ENCODE peak calls at places on chromosomes 11 and 22, in nine cellular contexts. P, G, K, V, Z, M, E, T and S are unnamed samples.

GRCh38 chr11:2250041-2250440 is 20.3 kb downstream of the ASCL2 start:
- DNase-seq in P (no peak), G (no peak), K (no peak), V (no peak), Z (no peak), M (no peak), E (peak), T (no peak), S (no peak)

GRCh38 chr22:30266445-30267381 is at the start of gene OSM:
- DNase-seq in P (peak), G (no peak), K (no peak), V (peak), Z (no peak), M (no peak), E (peak), T (no peak), S (no peak)

GRCh38 chr11:8870461-8871282 is 40.3 kb upstream of the AKIP1 start:
- DNase-seq in P (peak), G (peak), K (peak), V (peak), Z (peak), M (peak), E (peak), T (peak), S (no peak)

GRCh38 chr11:108938604-108939003 is 273.7 kb downstream of the DDX10 start:
- DNase-seq in P (no peak), G (peak), K (no peak), V (no peak), Z (no peak), M (peak), E (no peak), T (no peak), S (no peak)

GRCh38 chr11:15629690-15630321 is 515.1 kb downstream of the INSC start:
- DNase-seq in P (peak), G (no peak), K (peak), V (peak), Z (peak), M (no peak), E (no peak), T (no peak), S (no peak)

GRCh38 chr22:37425800-37426531 is 1.3 kb downstream of the ELFN2 start:
- DNase-seq in P (no peak), G (no peak), K (no peak), V (no peak), Z (no peak), M (peak), E (no peak), T (no peak), S (no peak)

GRCh38 chr11:128848815-128849455 is 18.2 kb downstream of the KCNJ1 start:
- DNase-seq in P (peak), G (peak), K (peak), V (peak), Z (no peak), M (peak), E (peak), T (no peak), S (no peak)

GRCh38 chr11:47847892-47848635 is at the start of gene NUP160:
- DNase-seq in P (peak), G (no peak), K (peak), V (peak), Z (no peak), M (peak), E (peak), T (peak), S (no peak)

GRCh38 chr11:23041104-23041503 is 180.8 kb upstream of the CCDC179 start:
- DNase-seq in P (no peak), G (no peak), K (no peak), V (no peak), Z (no peak), M (no peak), E (no peak), T (no peak), S (no peak)

GRCh38 chr11:66333220-66333877 is 2.9 kb downstream of the RIN1 start:
- DNase-seq in P (no peak), G (no peak), K (peak), V (no peak), Z (no peak), M (no peak), E (peak), T (no peak), S (no peak)

GRCh38 chr11:9664276-9665171 is 647 bp downstream of the SWAP70 start:
- DNase-seq in P (peak), G (peak), K (peak), V (peak), Z (no peak), M (peak), E (peak), T (peak), S (no peak)

GRCh38 chr11:64456509-64457320 is 97.8 kb downstream of the RPS6KA4 start:
- DNase-seq in P (no peak), G (no peak), K (no peak), V (no peak), Z (no peak), M (no peak), E (no peak), T (no peak), S (no peak)

GRCh38 chr11:117459979-117460300 is 132.3 kb downstream of the CEP164 start:
- DNase-seq in P (no peak), G (no peak), K (no peak), V (no peak), Z (no peak), M (no peak), E (no peak), T (no peak), S (peak)

GRCh38 chr11:1655168-1656060 is 25.8 kb downstream of the KRTAP5-5 start:
- DNase-seq in P (no peak), G (no peak), K (peak), V (no peak), Z (no peak), M (no peak), E (no peak), T (no peak), S (no peak)

GRCh38 chr11:19953909-19954308 is 206.4 kb downstream of the DBX1 start:
- DNase-seq in P (no peak), G (peak), K (no peak), V (no peak), Z (no peak), M (peak), E (no peak), T (no peak), S (peak)

GRCh38 chr22:48483764-48484528 is 1343.7 kb downstream of the BRD1 start:
- DNase-seq in P (no peak), G (no peak), K (peak), V (no peak), Z (no peak), M (no peak), E (no peak), T (no peak), S (no peak)

GRCh38 chr11:3043315-3043871 is 13.8 kb downstream of the CARS1 start:
- DNase-seq in P (peak), G (peak), K (peak), V (peak), Z (no peak), M (no peak), E (peak), T (no peak), S (no peak)

GRCh38 chr11:71103266-71103665 is 149.1 kb downstream of the SHANK2 start:
- DNase-seq in P (no peak), G (no peak), K (no peak), V (no peak), Z (no peak), M (no peak), E (peak), T (no peak), S (no peak)

GRCh38 chr11:30356388-30356787 is 33.5 kb downstream of the ARL14EP start:
- DNase-seq in P (no peak), G (no peak), K (no peak), V (no peak), Z (no peak), M (no peak), E (no peak), T (no peak), S (no peak)

GRCh38 chr11:130427581-130428211 is 713 bp downstream of the ADAMTS8 start:
- DNase-seq in P (no peak), G (no peak), K (no peak), V (peak), Z (no peak), M (no peak), E (peak), T (no peak), S (no peak)

GRCh38 chr11:342328-342727 is 21.7 kb upstream of the IFITM3 start:
- DNase-seq in P (no peak), G (no peak), K (no peak), V (no peak), Z (no peak), M (no peak), E (no peak), T (no peak), S (no peak)

GRCh38 chr11:993632-994167 is 42.8 kb downstream of the MUC6 start:
- DNase-seq in P (no peak), G (no peak), K (no peak), V (no peak), Z (no peak), M (no peak), E (no peak), T (no peak), S (no peak)

GRCh38 chr11:62804310-62805043 is 763 bp downstream of the NXF1 start:
- DNase-seq in P (peak), G (peak), K (no peak), V (no peak), Z (no peak), M (peak), E (no peak), T (no peak), S (peak)

GRCh38 chr11:70220920-70221319 is 17.8 kb downstream of the FADD start:
- DNase-seq in P (no peak), G (peak), K (no peak), V (no peak), Z (no peak), M (peak), E (no peak), T (no peak), S (peak)

GRCh38 chr11:77075425-77075905 is 8.7 kb downstream of the CAPN5 start:
- DNase-seq in P (no peak), G (no peak), K (no peak), V (no peak), Z (no peak), M (no peak), E (no peak), T (no peak), S (no peak)

GRCh38 chr11:38937709-38938108 is 2339.7 kb upstream of the RAG2 start:
- DNase-seq in P (no peak), G (no peak), K (no peak), V (no peak), Z (no peak), M (no peak), E (no peak), T (no peak), S (no peak)

GRCh38 chr11:117950320-117950719 is 21.1 kb upstream of the TMPRSS13 start:
- DNase-seq in P (no peak), G (no peak), K (no peak), V (no peak), Z (no peak), M (no peak), E (no peak), T (no peak), S (no peak)

GRCh38 chr11:59773082-59773438 is 17.9 kb downstream of the STX3 start:
- DNase-seq in P (no peak), G (no peak), K (no peak), V (no peak), Z (no peak), M (no peak), E (no peak), T (no peak), S (no peak)

GRCh38 chr11:36313750-36314500 is 17.8 kb downstream of the PRR5L start:
- DNase-seq in P (no peak), G (no peak), K (no peak), V (no peak), Z (no peak), M (no peak), E (no peak), T (no peak), S (no peak)

GRCh38 chr11:36313073-36313472 is 17.0 kb downstream of the PRR5L start:
- DNase-seq in P (no peak), G (no peak), K (no peak), V (no peak), Z (no peak), M (no peak), E (no peak), T (no peak), S (no peak)

GRCh38 chr11:36312593-36312990 is 16.5 kb downstream of the PRR5L start:
- DNase-seq in P (no peak), G (peak), K (no peak), V (no peak), Z (no peak), M (peak), E (no peak), T (peak), S (no peak)

GRCh38 chr11:36317992-36318391 is 21.9 kb downstream of the PRR5L start:
- DNase-seq in P (no peak), G (no peak), K (no peak), V (no peak), Z (no peak), M (no peak), E (no peak), T (no peak), S (no peak)

DNA sequence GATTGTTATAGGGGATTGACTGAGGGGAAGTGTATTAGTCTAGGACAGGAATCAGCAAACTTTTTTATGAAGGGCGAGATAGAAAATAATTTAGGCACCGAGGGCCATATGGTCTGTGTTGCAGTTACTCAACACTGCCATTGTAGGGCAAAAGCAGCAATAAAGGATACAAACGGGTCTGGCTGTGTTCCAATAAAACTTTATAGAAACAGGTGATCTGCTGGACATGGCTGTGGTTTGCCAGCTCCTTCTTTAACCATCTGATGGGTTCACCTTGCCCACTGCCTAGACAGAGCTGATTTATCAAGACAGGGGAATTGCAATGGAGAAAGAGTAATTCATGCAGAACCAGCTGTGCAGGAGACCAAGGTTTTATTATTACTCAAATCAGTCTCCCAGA is 20.0 kb downstream of the PRR5L start:
- DNase-seq in P (no peak), G (no peak), K (no peak), V (no peak), Z (no peak), M (no peak), E (no peak), T (no peak), S (no peak)
- TF ChIP-seq CTCF in P (no peak), G (no peak), K (no peak), V (no peak), Z (no peak), M (no peak), E (no peak), T (no peak), S (no peak)

DNA sequence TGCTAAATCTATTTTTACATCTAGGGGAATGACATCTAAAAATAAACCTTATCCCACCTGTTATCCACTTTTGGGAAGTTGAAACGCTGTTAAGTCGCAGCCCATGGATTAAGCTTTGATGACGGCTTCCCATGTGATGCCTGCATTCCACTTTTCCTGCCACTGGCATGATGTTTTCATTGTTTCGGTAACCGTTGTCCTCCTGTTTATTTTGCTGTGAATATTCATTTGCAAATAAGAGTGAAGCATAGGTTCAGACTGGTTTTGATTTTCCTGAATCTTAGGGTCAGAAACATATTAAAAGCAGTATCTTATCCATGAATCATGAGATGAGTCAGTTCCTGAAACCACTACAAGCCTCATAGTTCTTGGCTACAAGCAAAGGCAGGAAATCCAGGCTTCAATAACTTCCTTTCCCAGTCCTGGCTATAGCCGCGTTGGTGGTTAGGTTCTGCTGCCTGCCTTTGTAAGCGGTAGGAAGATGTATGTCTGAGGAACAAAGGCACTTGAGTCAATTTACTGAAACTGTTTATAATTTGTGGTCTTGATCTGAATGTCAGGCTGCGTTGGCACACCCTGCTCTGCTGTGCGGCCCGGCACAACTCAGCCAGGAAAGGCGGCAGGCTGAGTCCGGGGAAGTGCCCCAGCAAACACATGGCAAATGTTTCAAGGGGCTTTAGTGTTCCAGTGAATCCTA is 19.4 kb downstream of the TEAD1 start:
- DNase-seq in P (peak), G (peak), K (peak), V (peak), Z (peak), M (peak), E (no peak), T (peak), S (peak)
- H3K4me3 ChIP-seq in P (peak), G (peak), K (no peak), V (peak), Z (peak), M (peak), E (peak), T (peak), S (peak)

GRCh38 chr22:19892249-19892879 is 37.7 kb upstream of the GNB1L start:
- DNase-seq in P (no peak), G (peak), K (no peak), V (no peak), Z (no peak), M (peak), E (no peak), T (peak), S (no peak)

GRCh38 chr22:19892925-19893324 is 38.3 kb upstream of the GNB1L start:
- DNase-seq in P (no peak), G (peak), K (no peak), V (no peak), Z (no peak), M (peak), E (no peak), T (no peak), S (no peak)

GRCh38 chr22:19890502-19891349 is 36.1 kb upstream of the GNB1L start:
- DNase-seq in P (no peak), G (no peak), K (no peak), V (no peak), Z (no peak), M (no peak), E (peak), T (no peak), S (no peak)

GRCh38 chr22:19889951-19890350 is 35.3 kb upstream of the GNB1L start:
- DNase-seq in P (no peak), G (no peak), K (no peak), V (no peak), Z (no peak), M (no peak), E (peak), T (no peak), S (no peak)

DNA sequence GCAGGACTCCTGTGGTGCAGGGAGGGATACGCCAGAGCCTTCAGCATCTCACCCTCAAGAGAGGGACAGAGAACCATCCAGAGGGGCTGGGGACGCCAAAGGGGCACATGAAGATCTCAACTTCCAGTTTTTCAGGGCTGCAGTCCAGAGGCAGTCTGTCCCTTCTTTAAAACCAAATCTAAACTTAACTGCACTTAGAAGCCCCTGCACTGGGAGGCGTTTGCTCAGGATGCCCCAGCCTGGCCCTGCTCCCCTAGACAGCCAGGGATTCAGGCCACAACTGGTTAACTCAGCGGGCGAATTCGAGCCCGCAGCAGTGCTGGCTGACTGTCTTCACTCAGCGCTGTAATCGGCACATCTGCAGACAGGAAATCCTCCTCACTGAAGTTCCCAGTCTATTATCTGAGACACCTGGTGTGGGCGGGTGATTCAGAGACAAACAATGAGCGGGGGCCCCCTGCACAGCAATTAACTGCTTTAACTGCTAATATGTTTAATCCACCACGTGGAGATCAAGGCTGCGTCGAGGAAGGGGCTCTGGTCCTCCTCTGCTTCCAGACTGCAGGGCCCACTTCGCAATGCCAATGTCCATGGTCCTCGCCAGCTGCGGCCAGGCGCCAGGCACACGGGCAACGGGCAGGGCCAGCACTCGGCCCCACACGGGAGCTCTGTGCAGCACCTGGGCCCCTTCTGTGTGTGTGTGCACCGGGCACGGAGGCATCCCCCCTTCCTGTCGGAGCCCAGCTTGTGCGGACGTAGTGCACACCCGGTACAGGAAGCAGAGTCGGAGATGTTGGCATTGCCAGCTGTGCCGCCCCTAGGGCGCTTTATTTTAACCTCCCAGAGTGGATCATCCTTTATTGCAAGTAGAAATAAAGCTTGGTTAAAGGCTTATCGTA is 36.9 kb upstream of the GNB1L start:
- DNase-seq in P (no peak), G (peak), K (no peak), V (no peak), Z (peak), M (peak), E (no peak), T (no peak), S (no peak)
- TF ChIP-seq CTCF in P (no peak), G (no peak), K (no peak), V (no peak), Z (no peak), M (no peak), E (no peak), T (no peak), S (no peak)

GRCh38 chr11:109986488-109986887 is 106.7 kb upstream of the ZC3H12C start:
- DNase-seq in P (no peak), G (peak), K (no peak), V (no peak), Z (no peak), M (no peak), E (no peak), T (no peak), S (no peak)

GRCh38 chr11:109978895-109979294 is 114.3 kb upstream of the ZC3H12C start:
- DNase-seq in P (no peak), G (no peak), K (no peak), V (no peak), Z (no peak), M (peak), E (no peak), T (no peak), S (no peak)

GRCh38 chr11:109983358-109983757 is 109.8 kb upstream of the ZC3H12C start:
- DNase-seq in P (no peak), G (no peak), K (no peak), V (no peak), Z (no peak), M (no peak), E (no peak), T (no peak), S (no peak)

GRCh38 chr11:109981028-109981636 is 112.1 kb upstream of the ZC3H12C start:
- DNase-seq in P (no peak), G (no peak), K (no peak), V (no peak), Z (no peak), M (no peak), E (no peak), T (no peak), S (no peak)

GRCh38 chr11:109984634-109985289 is 108.4 kb upstream of the ZC3H12C start:
- DNase-seq in P (no peak), G (no peak), K (no peak), V (no peak), Z (no peak), M (no peak), E (no peak), T (no peak), S (no peak)
- H3K4me3 ChIP-seq in P (no peak), G (no peak), K (no peak), V (no peak), Z (no peak), M (no peak), E (no peak), T (no peak), S (no peak)

DNA sequence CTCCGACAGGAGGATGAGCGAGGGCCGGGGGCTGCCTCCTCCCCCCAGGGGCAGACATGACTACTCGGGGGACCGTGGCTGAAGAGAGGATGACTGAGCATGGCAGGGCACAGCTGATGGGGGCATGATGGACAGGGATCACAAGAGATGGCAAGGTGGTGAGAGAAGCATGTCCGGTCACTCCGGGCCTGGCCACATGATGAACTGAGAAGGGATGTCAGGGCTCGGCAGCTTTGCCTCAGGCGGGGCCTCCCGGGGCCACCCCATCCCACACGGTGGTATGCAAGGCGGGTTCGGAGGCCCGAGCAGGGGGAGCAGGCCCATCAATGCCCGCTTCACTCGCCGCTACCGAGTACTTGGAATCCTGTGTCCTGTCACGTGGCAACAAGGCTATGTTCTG is 36.6 kb upstream of the UBASH3B start:
- DNase-seq in P (no peak), G (no peak), K (no peak), V (no peak), Z (no peak), M (no peak), E (no peak), T (no peak), S (no peak)
- TF ChIP-seq CTCF in P (no peak), G (no peak), K (no peak), V (no peak), Z (no peak), M (no peak), E (no peak), T (no peak), S (no peak)

GRCh38 chr22:43342347-43343261 is 568 bp downstream of the SCUBE1 start:
- DNase-seq in P (no peak), G (no peak), K (no peak), V (no peak), Z (no peak), M (no peak), E (no peak), T (no peak), S (no peak)
- H3K4me3 ChIP-seq in P (peak), G (no peak), K (no peak), V (peak), Z (no peak), M (no peak), E (no peak), T (peak), S (peak)